ENCODE peak calls at places on chromosomes 12 and 14, in nine cellular contexts. One of them, this sample, is unnamed.

GRCh38 chr12:31491819-31492598 is 98.9 kb downstream of the DENND5B start:
- DNase-seq in pancreas: no peak
- DNase-seq in heart left ventricle: no peak
- DNase-seq in uterus: no peak
- DNase-seq in DND-41: no peak
- DNase-seq in right atrium auricular region: no peak
- DNase-seq in endothelial cell of umbilical vein: peak; percentile 94
- DNase-seq in stomach: no peak
- DNase-seq in WERI-Rb-1: no peak
- DNase-seq in this sample: no peak

GRCh38 chr14:88518592-88519512 is 36.0 kb downstream of the PTPN21 start:
- DNase-seq in right atrium auricular region: no peak
- DNase-seq in uterus: no peak
- DNase-seq in pancreas: no peak
- DNase-seq in endothelial cell of umbilical vein: peak; percentile 6
- DNase-seq in heart left ventricle: no peak
- DNase-seq in stomach: no peak
- DNase-seq in WERI-Rb-1: no peak
- DNase-seq in DND-41: no peak
- DNase-seq in this sample: no peak

GRCh38 chr14:89351364-89351957 is 65.6 kb downstream of the FOXN3 start:
- DNase-seq in pancreas: no peak
- DNase-seq in endothelial cell of umbilical vein: peak; percentile 51
- DNase-seq in stomach: peak; percentile 76
- DNase-seq in heart left ventricle: no peak
- DNase-seq in uterus: peak; percentile 34
- DNase-seq in right atrium auricular region: no peak
- DNase-seq in WERI-Rb-1: no peak
- DNase-seq in DND-41: peak; percentile 67
- DNase-seq in this sample: no peak

GRCh38 chr14:58488550-58488949 is 61.0 kb downstream of the KIAA0586 start:
- DNase-seq in stomach: no peak
- DNase-seq in uterus: no peak
- DNase-seq in WERI-Rb-1: no peak
- DNase-seq in endothelial cell of umbilical vein: peak; percentile 46
- DNase-seq in right atrium auricular region: no peak
- DNase-seq in DND-41: no peak
- DNase-seq in heart left ventricle: no peak
- DNase-seq in pancreas: no peak
- DNase-seq in this sample: no peak

GRCh38 chr12:121822393-121823100 is 18.7 kb downstream of the SETD1B start:
- DNase-seq in uterus: no peak
- DNase-seq in endothelial cell of umbilical vein: no peak
- DNase-seq in stomach: no peak
- DNase-seq in pancreas: no peak
- DNase-seq in DND-41: no peak
- DNase-seq in right atrium auricular region: no peak
- DNase-seq in WERI-Rb-1: no peak
- DNase-seq in heart left ventricle: peak; percentile 16
- DNase-seq in this sample: no peak

GRCh38 chr14:55255185-55255584 is 16.0 kb upstream of the FBXO34 start:
- DNase-seq in right atrium auricular region: no peak
- DNase-seq in endothelial cell of umbilical vein: no peak
- DNase-seq in stomach: no peak
- DNase-seq in WERI-Rb-1: no peak
- DNase-seq in DND-41: no peak
- DNase-seq in uterus: no peak
- DNase-seq in heart left ventricle: no peak
- DNase-seq in pancreas: no peak
- DNase-seq in this sample: no peak

GRCh38 chr14:23093993-23094665 is 807 bp downstream of the ACIN1 start:
- DNase-seq in WERI-Rb-1: no peak
- DNase-seq in heart left ventricle: no peak
- DNase-seq in uterus: no peak
- DNase-seq in stomach: no peak
- DNase-seq in DND-41: no peak
- DNase-seq in pancreas: no peak
- DNase-seq in endothelial cell of umbilical vein: no peak
- DNase-seq in right atrium auricular region: no peak
- DNase-seq in this sample: no peak

GRCh38 chr14:91281346-91281745 is 36.8 kb upstream of the GPR68 start:
- DNase-seq in DND-41: no peak
- DNase-seq in WERI-Rb-1: no peak
- DNase-seq in stomach: no peak
- DNase-seq in uterus: no peak
- DNase-seq in pancreas: no peak
- DNase-seq in right atrium auricular region: no peak
- DNase-seq in endothelial cell of umbilical vein: no peak
- DNase-seq in heart left ventricle: no peak
- DNase-seq in this sample: no peak

GRCh38 chr14:58738189-58738836 is 100.6 kb downstream of the DACT1 start:
- DNase-seq in stomach: no peak
- DNase-seq in heart left ventricle: no peak
- DNase-seq in uterus: no peak
- DNase-seq in endothelial cell of umbilical vein: no peak
- DNase-seq in right atrium auricular region: no peak
- DNase-seq in pancreas: no peak
- DNase-seq in WERI-Rb-1: no peak
- DNase-seq in DND-41: no peak
- DNase-seq in this sample: no peak

GRCh38 chr12:120536064-120536791 is 2.1 kb downstream of the RNF10 start:
- DNase-seq in pancreas: no peak
- DNase-seq in stomach: peak; percentile 34
- DNase-seq in WERI-Rb-1: no peak
- DNase-seq in DND-41: no peak
- DNase-seq in endothelial cell of umbilical vein: peak; percentile 39
- DNase-seq in right atrium auricular region: no peak
- DNase-seq in heart left ventricle: no peak
- DNase-seq in uterus: no peak
- DNase-seq in this sample: no peak

GRCh38 chr14:79543966-79544365 is 667.3 kb downstream of the DIO2 start:
- DNase-seq in stomach: no peak
- DNase-seq in WERI-Rb-1: peak; percentile 22
- DNase-seq in heart left ventricle: no peak
- DNase-seq in endothelial cell of umbilical vein: peak; percentile 10
- DNase-seq in right atrium auricular region: no peak
- DNase-seq in uterus: no peak
- DNase-seq in pancreas: no peak
- DNase-seq in DND-41: no peak
- DNase-seq in this sample: no peak

GRCh38 chr12:52739963-52740362 is 36.6 kb upstream of the KRT77 start:
- DNase-seq in right atrium auricular region: no peak
- DNase-seq in WERI-Rb-1: no peak
- DNase-seq in uterus: no peak
- DNase-seq in heart left ventricle: no peak
- DNase-seq in pancreas: no peak
- DNase-seq in DND-41: no peak
- DNase-seq in stomach: no peak
- DNase-seq in endothelial cell of umbilical vein: no peak
- DNase-seq in this sample: no peak

GRCh38 chr12:27178723-27179398 is 65.2 kb upstream of the STK38L start:
- DNase-seq in WERI-Rb-1: no peak
- DNase-seq in heart left ventricle: no peak
- DNase-seq in DND-41: no peak
- DNase-seq in endothelial cell of umbilical vein: no peak
- DNase-seq in uterus: no peak
- DNase-seq in pancreas: no peak
- DNase-seq in stomach: no peak
- DNase-seq in right atrium auricular region: no peak
- DNase-seq in this sample: no peak

GRCh38 chr12:75606146-75606545 is 94.7 kb upstream of the KRR1 start:
- DNase-seq in endothelial cell of umbilical vein: peak; percentile 66
- DNase-seq in WERI-Rb-1: no peak
- DNase-seq in DND-41: no peak
- DNase-seq in heart left ventricle: no peak
- DNase-seq in pancreas: no peak
- DNase-seq in right atrium auricular region: no peak
- DNase-seq in stomach: no peak
- DNase-seq in uterus: no peak
- DNase-seq in this sample: no peak

GRCh38 chr12:124680863-124681778 is 113.7 kb upstream of the NCOR2 start:
- DNase-seq in stomach: no peak
- DNase-seq in DND-41: no peak
- DNase-seq in WERI-Rb-1: peak; percentile 45
- DNase-seq in endothelial cell of umbilical vein: peak; percentile 94
- DNase-seq in pancreas: no peak
- DNase-seq in right atrium auricular region: no peak
- DNase-seq in uterus: peak; percentile 73
- DNase-seq in heart left ventricle: no peak
- DNase-seq in this sample: no peak

GRCh38 chr14:51398898-51399297 is 158.9 kb downstream of the TMX1 start:
- DNase-seq in heart left ventricle: no peak
- DNase-seq in stomach: no peak
- DNase-seq in pancreas: no peak
- DNase-seq in endothelial cell of umbilical vein: peak; percentile 72
- DNase-seq in uterus: no peak
- DNase-seq in WERI-Rb-1: no peak
- DNase-seq in DND-41: no peak
- DNase-seq in right atrium auricular region: peak; percentile 70
- DNase-seq in this sample: no peak
- TF ChIP-seq CTCF in heart left ventricle: no peak
- TF ChIP-seq CTCF in stomach: no peak
- TF ChIP-seq CTCF in pancreas: no peak
- TF ChIP-seq CTCF in endothelial cell of umbilical vein: no peak
- TF ChIP-seq CTCF in uterus: no peak
- TF ChIP-seq CTCF in WERI-Rb-1: no peak
- TF ChIP-seq CTCF in DND-41: no peak
- TF ChIP-seq CTCF in right atrium auricular region: no peak
- TF ChIP-seq CTCF in this sample: no peak

GRCh38 chr12:85275359-85275758 is 4.7 kb upstream of the ALX1 start:
- DNase-seq in right atrium auricular region: no peak
- DNase-seq in heart left ventricle: no peak
- DNase-seq in WERI-Rb-1: no peak
- DNase-seq in DND-41: no peak
- DNase-seq in stomach: no peak
- DNase-seq in pancreas: no peak
- DNase-seq in endothelial cell of umbilical vein: peak; percentile 31
- DNase-seq in uterus: no peak
- DNase-seq in this sample: no peak

GRCh38 chr12:85278598-85279448 is 1.2 kb upstream of the ALX1 start:
- DNase-seq in heart left ventricle: no peak
- DNase-seq in endothelial cell of umbilical vein: no peak
- DNase-seq in right atrium auricular region: no peak
- DNase-seq in uterus: no peak
- DNase-seq in stomach: no peak
- DNase-seq in WERI-Rb-1: no peak
- DNase-seq in pancreas: peak; percentile 47
- DNase-seq in DND-41: no peak
- DNase-seq in this sample: no peak

GRCh38 chr12:85277900-85278597 is 2.0 kb upstream of the ALX1 start:
- DNase-seq in right atrium auricular region: no peak
- DNase-seq in stomach: no peak
- DNase-seq in uterus: no peak
- DNase-seq in endothelial cell of umbilical vein: no peak
- DNase-seq in DND-41: no peak
- DNase-seq in heart left ventricle: no peak
- DNase-seq in pancreas: no peak
- DNase-seq in WERI-Rb-1: no peak
- DNase-seq in this sample: no peak

GRCh38 chr12:85273411-85274075 is 6.5 kb upstream of the ALX1 start:
- DNase-seq in heart left ventricle: no peak
- DNase-seq in pancreas: peak; percentile 48
- DNase-seq in DND-41: no peak
- DNase-seq in endothelial cell of umbilical vein: peak; percentile 31
- DNase-seq in right atrium auricular region: no peak
- DNase-seq in WERI-Rb-1: no peak
- DNase-seq in stomach: no peak
- DNase-seq in uterus: no peak
- DNase-seq in this sample: no peak

GRCh38 chr12:85274076-85274415 is 6.0 kb upstream of the ALX1 start:
- DNase-seq in right atrium auricular region: no peak
- DNase-seq in heart left ventricle: no peak
- DNase-seq in WERI-Rb-1: no peak
- DNase-seq in stomach: no peak
- DNase-seq in DND-41: no peak
- DNase-seq in endothelial cell of umbilical vein: no peak
- DNase-seq in pancreas: no peak
- DNase-seq in uterus: no peak
- DNase-seq in this sample: no peak
- H3K4me3 ChIP-seq in right atrium auricular region: no peak overlapping the region
- H3K4me3 ChIP-seq in heart left ventricle: no peak overlapping the region
- H3K4me3 ChIP-seq in WERI-Rb-1: no peak overlapping the region
- H3K4me3 ChIP-seq in stomach: no peak overlapping the region
- H3K4me3 ChIP-seq in DND-41: no peak overlapping the region
- H3K4me3 ChIP-seq in endothelial cell of umbilical vein: peak overlapping the region; percentile 39
- H3K4me3 ChIP-seq in pancreas: no peak overlapping the region
- H3K4me3 ChIP-seq in uterus: no peak overlapping the region
- H3K4me3 ChIP-seq in this sample: no peak overlapping the region

GRCh38 chr14:105466491-105467248 is 8.0 kb upstream of the CRIP2 start:
- DNase-seq in pancreas: no peak
- DNase-seq in heart left ventricle: peak; percentile 85
- DNase-seq in DND-41: no peak
- DNase-seq in WERI-Rb-1: no peak
- DNase-seq in endothelial cell of umbilical vein: no peak
- DNase-seq in uterus: no peak
- DNase-seq in right atrium auricular region: peak; percentile 76
- DNase-seq in stomach: no peak
- DNase-seq in this sample: no peak
- H3K27ac ChIP-seq in pancreas: no peak overlapping the region
- H3K27ac ChIP-seq in heart left ventricle: peak overlapping the region; percentile 87
- H3K27ac ChIP-seq in DND-41: no peak overlapping the region
- H3K27ac ChIP-seq in WERI-Rb-1: no peak overlapping the region
- H3K27ac ChIP-seq in endothelial cell of umbilical vein: no peak overlapping the region
- H3K27ac ChIP-seq in uterus: no peak overlapping the region
- H3K27ac ChIP-seq in right atrium auricular region: peak overlapping the region; percentile 89
- H3K27ac ChIP-seq in stomach: no peak overlapping the region
- H3K27ac ChIP-seq in this sample: no peak overlapping the region

GRCh38 chr12:15276088-15276698 is 46.1 kb upstream of the PTPRO start:
- DNase-seq in pancreas: no peak
- DNase-seq in DND-41: no peak
- DNase-seq in heart left ventricle: no peak
- DNase-seq in endothelial cell of umbilical vein: peak; percentile 52
- DNase-seq in stomach: no peak
- DNase-seq in right atrium auricular region: no peak
- DNase-seq in WERI-Rb-1: peak; percentile 28
- DNase-seq in uterus: no peak
- DNase-seq in this sample: peak; percentile 21
- TF ChIP-seq CTCF in pancreas: peak; percentile 54
- TF ChIP-seq CTCF in DND-41: peak; percentile 78
- TF ChIP-seq CTCF in heart left ventricle: peak; percentile 60
- TF ChIP-seq CTCF in endothelial cell of umbilical vein: peak; percentile 58
- TF ChIP-seq CTCF in stomach: peak; percentile 41
- TF ChIP-seq CTCF in right atrium auricular region: peak; percentile 77
- TF ChIP-seq CTCF in WERI-Rb-1: peak; percentile 49
- TF ChIP-seq CTCF in uterus: peak; percentile 75
- TF ChIP-seq CTCF in this sample: peak; percentile 91